ENCODE peak calls at places on chromosomes 4 and X, in four cellular contexts. E, J, S and Z are unnamed samples.

GRCh38 chrX:41759817-41760216 is 35.8 kb downstream of the GPR82 start:
- DNase-seq in E (no peak), S (peak), J (peak), Z (no peak)

GRCh38 chr4:118280501-118281218 is 72.1 kb downstream of the PRSS12 start:
- DNase-seq in J (peak), E (no peak), S (peak), Z (no peak)

GRCh38 chr4:139556071-139556734 is at the start of gene SETD7:
- DNase-seq in S (peak), J (peak), E (peak), Z (no peak)

GRCh38 chr4:22483551-22483981 is 32.3 kb downstream of the ADGRA3 start:
- DNase-seq in J (no peak), S (no peak), E (no peak), Z (peak)

GRCh38 chr4:85787133-85787532 is 312.2 kb downstream of the ARHGAP24 start:
- DNase-seq in S (no peak), J (no peak), E (no peak), Z (no peak)

GRCh38 chr4:40482985-40483647 is 146.5 kb downstream of the RBM47 start:
- DNase-seq in E (no peak), J (no peak), S (no peak), Z (no peak)

GRCh38 chr4:168683595-168683994 is 186.7 kb downstream of the PALLD start:
- DNase-seq in J (no peak), S (no peak), E (no peak), Z (no peak)

GRCh38 chr4:153507679-153508073 is 41.5 kb downstream of the TMEM131L start:
- DNase-seq in J (no peak), E (no peak), S (no peak), Z (no peak)

GRCh38 chr4:107275192-107275591 is 239.1 kb upstream of the DKK2 start:
- DNase-seq in J (no peak), E (no peak), S (no peak), Z (no peak)

GRCh38 chr4:13642163-13642562 is 14.6 kb upstream of the BOD1L1 start:
- DNase-seq in E (no peak), S (no peak), J (no peak), Z (no peak)

GRCh38 chr4:79297029-79297428 is 28.8 kb downstream of the NAA11 start:
- DNase-seq in E (no peak), S (no peak), J (no peak), Z (no peak)

GRCh38 chr4:85929926-85930325 is 429.9 kb downstream of the MAPK10 start:
- DNase-seq in S (no peak), E (no peak), J (no peak), Z (no peak)

GRCh38 chrX:153059191-153060094 is 3.2 kb downstream of the PNMA3 start:
- DNase-seq in S (no peak), J (no peak), E (no peak), Z (no peak)

GRCh38 chr4:109355835-109356234 is 53.4 kb upstream of the COL25A1 start:
- DNase-seq in S (no peak), J (no peak), E (no peak), Z (no peak)

DNA sequence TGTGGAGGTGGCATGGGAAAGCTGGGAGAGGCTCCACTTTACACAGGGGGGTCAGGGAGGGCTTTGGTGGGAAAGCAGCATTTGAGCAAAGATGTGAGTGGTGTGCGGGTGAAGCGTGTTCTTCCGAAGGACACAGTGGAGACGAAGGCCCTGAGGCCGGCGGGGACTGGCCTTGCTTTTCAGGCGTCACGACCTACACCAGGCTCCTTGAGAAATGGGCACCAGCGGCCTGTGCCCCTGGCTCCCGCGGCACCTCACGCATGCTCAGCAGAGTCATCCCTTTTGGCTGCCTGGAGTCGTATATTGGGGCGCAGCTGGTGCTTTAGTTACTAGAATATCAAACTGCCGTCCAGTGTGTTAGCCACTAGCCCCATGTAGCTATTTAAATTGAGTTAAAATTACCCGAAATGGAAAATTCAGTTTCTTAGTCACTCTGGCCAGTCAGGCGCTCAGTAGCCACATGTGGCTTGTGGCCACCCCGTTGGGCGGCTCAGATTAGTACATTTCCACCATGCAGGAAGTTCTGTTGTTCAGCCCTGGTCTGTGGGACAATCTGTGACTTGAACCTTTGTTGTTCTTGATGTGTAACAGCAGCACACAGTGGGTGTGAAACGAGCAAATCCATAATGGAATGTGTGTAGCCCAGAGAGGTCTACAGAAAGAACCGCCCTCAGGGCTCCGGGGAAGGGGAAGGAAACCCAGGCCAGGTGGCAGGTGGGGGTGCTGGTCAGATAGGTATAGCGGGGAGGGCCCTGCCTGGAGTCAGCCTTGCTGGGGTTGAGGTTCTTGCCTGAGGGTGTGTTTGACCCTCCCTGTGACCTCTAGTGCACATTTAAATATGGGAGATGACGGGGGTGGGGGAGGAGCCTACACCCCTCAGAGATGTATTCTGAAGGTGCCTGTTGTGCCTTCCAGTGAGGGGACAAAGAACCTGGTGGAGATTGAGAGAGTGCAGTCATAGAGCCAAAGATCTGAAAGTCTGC is 30.4 kb downstream of the TBC1D14 start:
- DNase-seq in J (peak), S (no peak), E (no peak), Z (no peak)
- H3K4me3 ChIP-seq in J (no peak), S (no peak), E (no peak), Z (no peak)

GRCh38 chr4:10456270-10457254 is 664 bp downstream of the ZNF518B start:
- DNase-seq in J (peak), S (peak), E (peak), Z (no peak)
- H3K27ac ChIP-seq in J (peak), S (peak), E (peak), Z (no peak)

DNA sequence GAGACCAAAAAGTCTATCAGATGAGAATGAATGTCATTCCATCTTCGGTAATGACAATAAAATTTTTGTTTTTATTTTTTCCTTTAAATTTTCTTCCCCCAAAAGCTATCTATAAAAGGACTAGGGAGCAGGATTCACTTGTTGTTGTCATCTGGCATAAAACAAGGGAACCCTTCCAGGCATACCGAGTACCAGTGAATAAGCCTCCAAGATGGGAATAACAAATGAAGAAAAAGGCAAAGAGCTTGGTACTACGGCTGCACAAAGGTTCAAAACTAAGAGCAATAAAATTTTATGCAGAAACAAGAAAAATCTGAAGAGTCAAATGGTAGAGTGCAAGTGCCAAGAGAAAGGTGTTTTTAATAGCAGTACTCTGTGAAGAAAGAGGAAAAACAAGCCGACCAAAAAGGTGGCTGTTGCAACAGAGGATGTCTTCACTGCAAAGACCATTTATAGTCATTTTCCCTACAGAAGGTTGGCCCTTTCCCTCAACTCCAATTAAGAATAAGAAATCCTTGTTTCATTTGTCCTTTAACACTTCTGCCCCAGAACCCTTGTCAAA is 25.8 kb downstream of the PPP3CA start:
- DNase-seq in J (no peak), E (no peak), S (no peak), Z (no peak)
- TF ChIP-seq POLR2AphosphoS5 in J (no peak), E (no peak), S (no peak), Z (no peak)

DNA sequence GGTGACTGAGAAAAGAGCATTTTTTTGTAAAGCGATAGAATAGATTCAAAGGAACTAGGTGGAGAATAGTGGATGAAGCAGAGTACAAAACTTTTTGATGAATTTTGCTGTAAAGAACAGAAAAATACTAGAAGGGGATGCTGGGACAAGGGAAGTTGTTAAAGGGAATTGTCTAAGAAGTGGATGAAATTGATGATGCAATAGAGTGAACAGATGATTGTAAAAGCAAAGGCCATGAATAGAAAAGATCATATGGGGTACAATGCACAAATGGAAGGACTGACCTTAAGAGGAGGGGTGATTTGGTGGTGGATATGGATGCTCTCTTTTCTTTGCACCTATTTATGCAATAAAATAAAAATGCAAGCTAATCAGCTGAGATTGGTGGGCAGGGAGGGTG is 262.7 kb upstream of the MAD2L1 start:
- DNase-seq in S (no peak), E (no peak), J (no peak), Z (no peak)
- H3K4me3 ChIP-seq in S (no peak), E (no peak), J (no peak), Z (no peak)

GRCh38 chr4:124484940-124485339 is 227.6 kb downstream of the ANKRD50 start:
- DNase-seq in J (no peak), E (no peak), S (no peak), Z (no peak)

GRCh38 chr4:124486423-124486822 is 226.1 kb downstream of the ANKRD50 start:
- DNase-seq in S (peak), E (no peak), J (no peak), Z (no peak)

GRCh38 chr4:124481123-124481522 is 231.4 kb downstream of the ANKRD50 start:
- DNase-seq in J (no peak), S (no peak), E (no peak), Z (no peak)

GRCh38 chr4:124484008-124484407 is 228.5 kb downstream of the ANKRD50 start:
- DNase-seq in S (no peak), E (no peak), J (no peak), Z (no peak)

DNA sequence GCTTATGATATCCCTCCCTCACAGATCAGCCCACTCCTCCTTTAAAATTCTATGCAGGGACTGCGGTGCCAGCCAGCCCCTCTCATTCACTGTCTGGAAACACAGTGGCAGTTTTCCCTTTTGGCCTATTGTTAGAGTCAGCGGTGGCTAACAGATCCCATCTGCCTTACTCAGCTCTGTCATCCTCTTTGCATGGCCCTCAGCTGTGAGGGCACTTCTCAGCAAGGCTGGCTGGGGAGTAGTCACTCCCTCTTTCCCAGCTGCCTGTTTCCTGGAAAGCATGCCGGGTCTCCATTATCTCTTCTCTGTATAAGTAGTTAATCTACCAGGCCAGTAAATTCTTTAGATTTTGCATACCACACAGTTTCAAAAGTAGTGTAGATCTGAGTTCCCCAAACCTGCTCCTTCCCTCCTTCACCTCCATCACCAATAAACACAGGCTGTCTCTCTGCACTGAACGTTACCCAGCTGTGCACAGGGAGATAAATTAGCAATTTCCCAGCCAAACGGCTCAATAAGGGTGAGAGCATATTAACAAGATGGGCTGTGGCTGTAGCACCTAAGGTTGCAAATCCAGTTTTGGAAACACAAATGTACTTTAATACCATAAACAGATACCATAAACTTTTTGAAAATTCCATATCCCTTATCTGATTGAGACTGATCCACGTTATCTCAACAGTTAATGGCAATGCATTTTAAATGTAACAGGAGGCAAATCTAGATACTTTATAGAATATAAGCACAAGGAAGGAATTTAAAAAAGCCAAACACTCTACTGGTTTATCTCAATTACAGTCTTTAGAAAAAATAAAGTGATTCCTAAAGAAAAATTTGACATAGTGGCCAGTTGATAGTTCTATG is 229.3 kb downstream of the ANKRD50 start:
- DNase-seq in S (no peak), J (no peak), E (no peak), Z (no peak)
- H3K27ac ChIP-seq in S (no peak), J (no peak), E (no peak), Z (no peak)

GRCh38 chrX:98480606-98481005 is 1596.9 kb downstream of the RPA4 start:
- DNase-seq in S (no peak), J (no peak), E (no peak), Z (no peak)

GRCh38 chrX:98481636-98482035 is 1597.9 kb downstream of the RPA4 start:
- DNase-seq in S (no peak), J (no peak), E (no peak), Z (no peak)
- TF ChIP-seq POLR2AphosphoS5 in S (no peak), J (no peak), E (no peak), Z (no peak)

GRCh38 chr4:2281575-2282343 is 19.9 kb upstream of the MXD4 start:
- DNase-seq in E (no peak), J (no peak), S (no peak), Z (no peak)

GRCh38 chr4:2277956-2278355 is 16.0 kb upstream of the MXD4 start:
- DNase-seq in S (no peak), J (no peak), E (no peak), Z (no peak)

GRCh38 chr4:2283199-2283711 is 21.3 kb upstream of the MXD4 start:
- DNase-seq in S (no peak), J (no peak), E (peak), Z (no peak)

GRCh38 chr4:2284161-2284933 is 22.4 kb upstream of the MXD4 start:
- DNase-seq in J (no peak), S (no peak), E (peak), Z (no peak)

GRCh38 chr4:2280531-2281300 is 18.8 kb upstream of the MXD4 start:
- DNase-seq in S (no peak), E (no peak), J (no peak), Z (no peak)
- H3K4me3 ChIP-seq in S (no peak), E (no peak), J (no peak), Z (no peak)

DNA sequence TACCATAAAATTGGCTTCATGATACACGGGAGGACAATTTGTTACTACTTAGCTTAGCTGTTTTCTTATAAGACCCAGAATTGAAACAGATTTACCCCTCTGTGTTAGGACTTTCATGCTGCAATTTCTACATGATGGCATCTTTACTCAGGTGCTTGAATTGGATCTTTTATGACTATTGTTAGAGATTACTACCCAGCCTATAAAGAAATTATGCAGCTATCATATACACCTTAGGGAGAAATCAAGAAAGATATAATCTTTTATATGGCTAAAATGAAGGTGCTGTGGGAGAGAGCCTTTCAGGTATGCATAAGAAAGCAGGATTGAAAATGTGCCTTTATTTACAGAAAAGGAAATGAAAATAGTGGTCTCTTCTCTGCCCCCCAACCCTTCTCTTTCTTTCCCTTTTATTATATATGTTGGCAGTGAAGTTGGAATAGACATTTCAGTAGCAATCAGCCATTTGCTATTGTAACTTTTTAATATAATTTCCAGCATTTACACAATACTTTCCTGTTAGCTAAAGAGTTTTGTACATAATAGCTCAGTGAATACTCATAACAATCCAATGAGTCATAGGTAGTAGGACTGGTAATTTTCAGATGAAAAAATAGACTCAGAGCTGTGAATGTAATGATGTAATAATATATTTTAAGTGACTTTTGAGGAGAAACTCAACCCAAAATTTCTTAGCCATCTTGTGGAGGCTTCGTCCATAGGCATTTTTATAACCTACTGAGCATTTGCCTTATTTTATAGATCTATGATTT is 311.8 kb downstream of the ADGRL3 start:
- DNase-seq in S (no peak), E (no peak), J (no peak), Z (no peak)
- H3K27ac ChIP-seq in S (no peak), E (no peak), J (no peak), Z (no peak)

DNA sequence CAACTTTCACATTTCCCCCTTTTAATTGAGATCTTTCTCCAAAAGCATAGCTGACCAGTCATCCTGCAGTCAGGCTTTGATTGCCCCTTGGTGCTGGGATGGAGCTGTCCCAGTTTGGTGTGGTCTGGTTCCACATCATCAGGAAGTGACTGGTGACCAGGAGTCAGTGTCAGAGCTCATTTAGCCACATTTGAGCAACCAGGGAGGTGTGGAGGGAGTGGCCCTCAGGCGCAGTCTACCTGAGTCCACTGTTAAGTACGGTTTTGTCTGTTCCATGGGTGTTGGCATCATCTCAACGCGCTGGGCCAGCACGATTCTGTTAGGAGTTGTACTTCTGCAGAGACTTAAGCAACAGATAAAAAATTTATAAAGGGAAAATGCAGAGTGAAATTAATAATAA is 52.6 kb downstream of the RGS12 start:
- DNase-seq in J (no peak), E (no peak), S (no peak), Z (no peak)
- TF ChIP-seq POLR2AphosphoS5 in J (no peak), E (no peak), S (no peak), Z (no peak)

GRCh38 chrX:119236599-119237525 is 777 bp downstream of the PGRMC1 start:
- DNase-seq in J (peak), S (no peak), E (peak), Z (no peak)

GRCh38 chrX:119238557-119238956 is 2.5 kb downstream of the PGRMC1 start:
- DNase-seq in J (no peak), S (no peak), E (no peak), Z (no peak)

GRCh38 chrX:119237526-119238035 is 1.5 kb downstream of the PGRMC1 start:
- DNase-seq in E (no peak), J (no peak), S (no peak), Z (no peak)

GRCh38 chrX:119234931-119235555 is 1.0 kb upstream of the PGRMC1 start:
- DNase-seq in J (no peak), E (no peak), S (no peak), Z (no peak)

GRCh38 chrX:119235872-119236598 is at the start of gene PGRMC1:
- DNase-seq in J (peak), E (peak), S (peak), Z (no peak)
- H3K4me3 ChIP-seq in J (peak), E (peak), S (peak), Z (peak)